ENCODE peak calls at places on chromosomes 12 and 14, in seven cellular contexts. S is neural progenitor cell, W is PC-3, N is HCT116, A is GM23248, V is SK-N-SH, R is OCI-LY7. C is an unnamed sample.

GRCh38 chr12:27967551-27968054 is 4.9 kb downstream of the PTHLH start:
- DNase-seq in S (no peak), W (peak; percentile 97), N (no peak), A (peak; percentile 68), V (no peak), R (no peak), C (no peak)

GRCh38 chr14:32694795-32695449 is 243.8 kb upstream of the NPAS3 start:
- DNase-seq in S (no peak), W (no peak), N (no peak), A (no peak), V (no peak), R (no peak), C (peak; percentile 35)

GRCh38 chr12:88854260-88854659 is 274.0 kb upstream of the KITLG start:
- DNase-seq in S (no peak), W (peak; percentile 89), N (peak; percentile 43), A (peak; percentile 77), V (no peak), R (no peak), C (no peak)

GRCh38 chr14:70721542-70721941 is 79.8 kb downstream of the TTC9 start:
- DNase-seq in S (no peak), W (peak; percentile 9), N (no peak), A (peak; percentile 12), V (no peak), R (no peak), C (no peak)

GRCh38 chr12:132248439-132249157 is 80.8 kb downstream of the GALNT9 start:
- DNase-seq in S (peak; percentile 26), W (peak; percentile 10), N (no peak), A (peak; percentile 89), V (no peak), R (no peak), C (no peak)

GRCh38 chr14:61608245-61609142 is 86.8 kb upstream of the HIF1A start:
- DNase-seq in S (peak; percentile 87), W (peak; percentile 41), N (no peak), A (peak; percentile 55), V (peak; percentile 52), R (no peak), C (no peak)

GRCh38 chr12:54041097-54041690 is 8.3 kb downstream of the HOXC5 start:
- DNase-seq in S (peak; percentile 62), W (no peak), N (no peak), A (no peak), V (no peak), R (no peak), C (no peak)

GRCh38 chr12:107379852-107380567 is 286.7 kb upstream of the CRY1 start:
- DNase-seq in S (no peak), W (peak; percentile 89), N (peak; percentile 39), A (peak; percentile 69), V (no peak), R (no peak), C (no peak)

GRCh38 chr14:58865520-58866281 is 227.9 kb downstream of the DACT1 start:
- DNase-seq in S (no peak), W (no peak), N (no peak), A (peak; percentile 78), V (peak; percentile 25), R (no peak), C (no peak)

GRCh38 chr14:98018626-98019025 is 1221.4 kb downstream of the VRK1 start:
- DNase-seq in S (no peak), W (no peak), N (no peak), A (no peak), V (no peak), R (no peak), C (no peak)

GRCh38 chr12:103529306-103529705 is 33.5 kb upstream of the C12orf42 start:
- DNase-seq in S (no peak), W (no peak), N (no peak), A (no peak), V (no peak), R (no peak), C (no peak)

GRCh38 chr12:125305221-125305620 is 240.0 kb downstream of the AACS start:
- DNase-seq in S (no peak), W (no peak), N (no peak), A (no peak), V (no peak), R (no peak), C (no peak)

GRCh38 chr12:61916856-61917255 is 343.3 kb upstream of the USP15 start:
- DNase-seq in S (no peak), W (no peak), N (no peak), A (no peak), V (no peak), R (no peak), C (no peak)

GRCh38 chr12:99386907-99387306 is 260.6 kb upstream of the GARIN6 start:
- DNase-seq in S (peak; percentile 65), W (peak; percentile 76), N (peak; percentile 28), A (peak; percentile 60), V (peak; percentile 3), R (peak; percentile 67), C (peak; percentile 47)

GRCh38 chr12:1676043-1676442 is 14.8 kb upstream of the ADIPOR2 start:
- DNase-seq in S (no peak), W (no peak), N (no peak), A (no peak), V (no peak), R (no peak), C (no peak)

GRCh38 chr14:91786188-91786587 is 54.3 kb upstream of the CATSPERB start:
- DNase-seq in S (no peak), W (no peak), N (no peak), A (no peak), V (no peak), R (no peak), C (no peak)

GRCh38 chr12:19435831-19436497 is 3.3 kb upstream of the AEBP2 start:
- DNase-seq in S (no peak), W (no peak), N (no peak), A (no peak), V (no peak), R (no peak), C (no peak)

GRCh38 chr12:109592905-109593272 is 19.3 kb downstream of the MVK start:
- DNase-seq in S (no peak), W (no peak), N (no peak), A (no peak), V (no peak), R (no peak), C (no peak)

DNA sequence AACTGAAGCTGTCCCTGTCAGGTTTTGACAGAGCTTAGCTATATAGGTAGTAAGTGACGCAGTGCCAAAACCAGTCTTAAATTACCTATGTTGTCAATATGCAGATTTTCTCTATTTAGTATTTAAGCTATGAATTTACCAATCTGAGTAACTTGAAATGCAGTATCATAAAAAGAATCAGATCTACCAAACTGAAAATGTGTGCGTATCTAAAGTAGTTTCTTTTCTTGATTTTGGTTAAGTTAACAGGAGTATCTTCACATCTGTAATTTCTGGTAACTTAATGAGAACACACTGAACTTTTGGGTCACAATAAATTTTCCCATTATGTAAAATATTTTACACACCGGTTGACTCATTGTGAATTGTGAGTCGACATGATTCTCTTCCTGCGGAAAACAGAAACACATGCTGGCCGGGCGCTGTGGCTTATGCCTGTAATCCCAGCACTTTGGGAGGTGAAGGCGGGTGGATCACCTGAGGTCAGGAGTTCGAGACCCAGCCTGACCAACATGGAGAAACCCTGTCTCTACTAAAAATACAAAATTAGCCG is 45.1 kb downstream of the TRAF3 start:
- DNase-seq in S (no peak), W (peak; percentile 28), N (no peak), A (peak; percentile 11), V (no peak), R (no peak), C (no peak)
- TF ChIP-seq EZH2phosphoT487 in S (no peak), W (no peak), N (no peak), A (no peak), V (no peak), R (no peak), C (no peak)

GRCh38 chr14:25006961-25007795 is 42.8 kb downstream of the STXBP6 start:
- DNase-seq in S (no peak), W (peak; percentile 62), N (no peak), A (peak; percentile 97), V (no peak), R (no peak), C (no peak)

GRCh38 chr14:25006031-25006430 is 43.9 kb downstream of the STXBP6 start:
- DNase-seq in S (no peak), W (no peak), N (no peak), A (no peak), V (no peak), R (no peak), C (no peak)

GRCh38 chr14:25003537-25003936 is 46.4 kb downstream of the STXBP6 start:
- DNase-seq in S (no peak), W (peak; percentile 26), N (no peak), A (peak; percentile 80), V (no peak), R (no peak), C (no peak)

GRCh38 chr14:25001096-25001982 is 48.6 kb downstream of the STXBP6 start:
- DNase-seq in S (no peak), W (no peak), N (no peak), A (peak; percentile 54), V (no peak), R (no peak), C (no peak)

DNA sequence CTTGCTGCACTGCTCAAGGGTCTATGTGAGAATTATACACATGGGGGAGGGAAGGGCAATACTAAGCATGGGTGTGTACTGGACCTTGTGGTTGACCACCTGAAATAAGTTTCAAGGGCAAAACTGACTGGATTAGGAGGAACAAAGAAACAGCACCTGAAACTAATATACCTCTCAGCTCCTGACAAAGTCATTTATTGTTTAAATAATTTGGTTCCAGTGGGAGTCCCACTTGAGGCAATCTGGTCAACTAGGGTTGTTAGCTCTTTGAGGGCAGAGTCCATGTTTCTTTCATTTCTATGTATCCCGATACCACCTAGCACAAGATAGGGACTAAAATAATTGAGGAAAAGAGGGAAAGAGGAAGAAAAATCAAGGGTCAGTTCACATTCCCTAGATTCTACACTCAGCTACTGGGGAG is 45.5 kb downstream of the STXBP6 start:
- DNase-seq in S (no peak), W (no peak), N (no peak), A (no peak), V (no peak), R (no peak), C (no peak)
- TF ChIP-seq EZH2phosphoT487 in S (no peak), W (no peak), N (no peak), A (no peak), V (no peak), R (no peak), C (no peak)

DNA sequence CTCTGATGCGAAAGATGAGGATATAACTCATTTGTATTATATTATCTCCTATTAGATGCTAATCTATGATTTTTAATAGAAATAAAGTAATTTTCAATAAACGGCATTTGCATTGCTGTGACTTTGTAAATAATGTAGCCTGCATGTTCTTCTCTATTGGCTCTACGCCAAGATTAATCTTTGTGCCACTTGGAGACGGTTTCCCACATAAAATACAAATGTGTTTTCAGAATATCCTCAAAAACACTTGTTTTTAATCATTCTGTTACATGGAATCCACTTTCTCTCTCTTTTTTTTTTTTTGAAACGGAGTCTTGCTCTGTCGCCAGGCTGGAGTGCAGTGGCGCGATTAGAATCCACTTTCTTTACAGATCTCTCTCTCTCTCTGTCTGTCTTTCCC is 22.9 kb upstream of the SSPN start:
- DNase-seq in S (no peak), W (no peak), N (no peak), A (no peak), V (no peak), R (no peak), C (no peak)
- TF ChIP-seq EZH2phosphoT487 in S (no peak), W (no peak), N (no peak), A (no peak), V (no peak), R (no peak), C (no peak)

GRCh38 chr14:73916324-73916723 is 29.7 kb downstream of the ZNF410 start:
- DNase-seq in S (no peak), W (no peak), N (no peak), A (no peak), V (no peak), R (no peak), C (no peak)
- TF ChIP-seq EZH2phosphoT487 in S (no peak), W (no peak), N (no peak), A (no peak), V (no peak), R (no peak), C (no peak)

C was measured in MM.1S.